ENCODE peak calls at places on chromosome 10, in seven cellular contexts. D, G, Q, U, J, N and X are unnamed samples. For H3K9me3, the result is how much of the 10 kb centered on the place peaks cover.

GRCh38 chr10:71132321-71132810 is 80.0 kb upstream of the UNC5B start:
- DNase-seq in D (no peak), G (no peak), U (no peak), Q (no peak), N (no peak), J (no peak), X (no peak)

GRCh38 chr10:61939575-61940301 is 38.2 kb downstream of the ARID5B start:
- DNase-seq in D (no peak), N (no peak), Q (no peak), G (peak), U (no peak), J (peak), X (no peak)

GRCh38 chr10:42645103-42645502 is 6.7 kb upstream of the ZNF33B start:
- DNase-seq in G (no peak), N (no peak), Q (no peak), D (no peak), J (no peak), U (no peak), X (no peak)

GRCh38 chr10:20598590-20598989 is 298.5 kb downstream of the NEBL start:
- DNase-seq in D (peak), U (peak), G (peak), N (no peak), Q (no peak), J (peak), X (no peak)

GRCh38 chr10:86282664-86283465 is 83.7 kb downstream of the GRID1 start:
- DNase-seq in Q (no peak), N (no peak), G (no peak), D (no peak), U (peak), J (no peak), X (no peak)

GRCh38 chr10:121041906-121042305 is 190.7 kb downstream of the WDR11 start:
- DNase-seq in G (peak), N (no peak), D (no peak), Q (no peak), U (no peak), J (no peak), X (no peak)

GRCh38 chr10:122230222-122230621 is 40.9 kb upstream of the BTBD16 start:
- DNase-seq in U (no peak), J (no peak), N (no peak), G (no peak), Q (no peak), D (no peak), X (no peak)

GRCh38 chr10:50552771-50553535 is 70.8 kb downstream of the SGMS1 start:
- DNase-seq in G (no peak), U (no peak), D (no peak), N (no peak), Q (no peak), J (peak), X (no peak)

GRCh38 chr10:132095403-132096113 is 29.8 kb downstream of the JAKMIP3 start:
- DNase-seq in D (no peak), J (no peak), U (no peak), G (no peak), Q (no peak), N (no peak), X (no peak)

GRCh38 chr10:23525406-23525805 is 86.5 kb downstream of the OTUD1 start:
- DNase-seq in J (peak), Q (peak), D (no peak), N (no peak), G (peak), U (no peak), X (no peak)

GRCh38 chr10:119253433-119254174 is 46.2 kb downstream of the GRK5 start:
- DNase-seq in U (peak), J (peak), Q (peak), D (peak), G (peak), N (no peak), X (no peak)

GRCh38 chr10:35359056-35359455 is 22.7 kb downstream of the CCNY start:
- DNase-seq in Q (no peak), J (no peak), U (no peak), N (no peak), G (no peak), D (no peak), X (no peak)

GRCh38 chr10:102113956-102114857 is 6.0 kb downstream of the LDB1 start:
- DNase-seq in D (no peak), J (no peak), N (peak), U (peak), Q (no peak), G (peak), X (no peak)

GRCh38 chr10:74947781-74948401 is 121.5 kb downstream of the KAT6B start:
- DNase-seq in D (no peak), Q (no peak), U (no peak), N (no peak), G (no peak), J (no peak), X (no peak)

GRCh38 chr10:125151824-125152634 is 8.3 kb downstream of the CTBP2 start:
- DNase-seq in G (no peak), D (no peak), N (no peak), U (no peak), J (no peak), Q (no peak), X (no peak)

GRCh38 chr10:117365612-117366011 is 9.6 kb downstream of the PDZD8 start:
- DNase-seq in J (no peak), D (no peak), N (no peak), G (peak), U (no peak), Q (no peak), X (no peak)

GRCh38 chr10:62735464-62736188 is 68.9 kb upstream of the ADO start:
- DNase-seq in D (no peak), J (peak), U (no peak), Q (no peak), G (peak), N (no peak), X (no peak)

GRCh38 chr10:133532871-133533270 is 5.7 kb downstream of the CYP2E1 start:
- DNase-seq in D (no peak), J (no peak), U (no peak), Q (no peak), G (no peak), N (no peak), X (no peak)

GRCh38 chr10:133536198-133536597 is 9.0 kb downstream of the CYP2E1 start:
- DNase-seq in N (no peak), J (no peak), Q (no peak), G (no peak), D (no peak), U (no peak), X (no peak)

GRCh38 chr10:133534417-133534816 is 7.3 kb downstream of the CYP2E1 start:
- DNase-seq in N (no peak), Q (no peak), G (no peak), J (no peak), U (no peak), D (no peak), X (no peak)

DNA sequence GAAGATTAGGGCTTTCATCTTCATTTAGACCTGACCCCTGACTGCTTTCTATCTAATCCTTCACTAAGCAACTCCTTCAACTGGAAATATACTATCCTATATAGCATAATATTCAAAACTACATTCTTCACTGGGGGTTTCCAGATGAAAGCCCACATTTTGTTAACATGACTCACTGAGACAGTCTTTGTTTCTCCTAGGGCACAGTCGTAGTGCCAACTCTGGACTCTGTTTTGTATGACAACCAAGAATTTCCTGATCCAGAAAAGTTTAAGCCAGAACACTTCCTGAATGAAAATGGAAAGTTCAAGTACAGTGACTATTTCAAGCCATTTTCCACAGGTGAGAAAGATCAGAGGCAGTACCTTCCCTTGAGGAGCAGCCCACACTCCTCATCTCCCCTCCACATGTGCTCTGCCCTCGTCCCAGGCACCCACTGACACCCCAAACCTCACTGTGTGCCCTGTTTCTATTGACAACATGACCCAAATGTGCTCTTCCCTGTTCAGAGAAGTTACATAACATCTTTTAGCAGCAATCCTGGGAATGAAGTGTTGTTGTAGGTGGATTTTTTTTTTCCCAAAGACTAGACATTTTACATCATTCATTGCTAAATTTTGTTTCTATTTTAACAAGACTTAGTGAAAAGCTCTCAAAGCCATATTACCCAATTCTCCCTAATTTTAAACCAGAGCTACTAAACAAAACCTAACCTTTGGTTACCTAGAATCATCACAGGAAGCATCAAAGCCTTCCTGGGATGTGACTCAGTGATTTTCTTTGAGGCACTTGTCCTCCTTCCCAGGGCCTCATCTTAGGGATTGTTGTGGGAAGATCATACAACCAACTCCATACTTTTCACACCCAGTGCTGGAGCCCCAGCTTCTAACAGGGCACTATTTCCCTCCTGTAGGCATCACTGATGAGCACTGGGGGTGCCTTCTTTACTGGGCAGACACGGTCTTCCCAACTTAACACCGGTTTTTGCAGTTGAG is 10.7 kb downstream of the CYP2E1 start:
- DNase-seq in Q (no peak), G (peak), U (no peak), D (no peak), N (no peak), J (no peak), X (no peak)
- H3K9me3 ChIP-seq in Q (under half), G (under half), U (under half), D (under half), N (under half), J (under half), X (under half)

GRCh38 chr10:11595395-11595692 is 16.1 kb downstream of the USP6NL start:
- DNase-seq in U (no peak), J (peak), N (no peak), D (peak), Q (no peak), G (peak), X (no peak)
- H3K9me3 ChIP-seq in U (under half), J (under half), N (under half), D (under half), Q (under half), G (under half), X (under half)

DNA sequence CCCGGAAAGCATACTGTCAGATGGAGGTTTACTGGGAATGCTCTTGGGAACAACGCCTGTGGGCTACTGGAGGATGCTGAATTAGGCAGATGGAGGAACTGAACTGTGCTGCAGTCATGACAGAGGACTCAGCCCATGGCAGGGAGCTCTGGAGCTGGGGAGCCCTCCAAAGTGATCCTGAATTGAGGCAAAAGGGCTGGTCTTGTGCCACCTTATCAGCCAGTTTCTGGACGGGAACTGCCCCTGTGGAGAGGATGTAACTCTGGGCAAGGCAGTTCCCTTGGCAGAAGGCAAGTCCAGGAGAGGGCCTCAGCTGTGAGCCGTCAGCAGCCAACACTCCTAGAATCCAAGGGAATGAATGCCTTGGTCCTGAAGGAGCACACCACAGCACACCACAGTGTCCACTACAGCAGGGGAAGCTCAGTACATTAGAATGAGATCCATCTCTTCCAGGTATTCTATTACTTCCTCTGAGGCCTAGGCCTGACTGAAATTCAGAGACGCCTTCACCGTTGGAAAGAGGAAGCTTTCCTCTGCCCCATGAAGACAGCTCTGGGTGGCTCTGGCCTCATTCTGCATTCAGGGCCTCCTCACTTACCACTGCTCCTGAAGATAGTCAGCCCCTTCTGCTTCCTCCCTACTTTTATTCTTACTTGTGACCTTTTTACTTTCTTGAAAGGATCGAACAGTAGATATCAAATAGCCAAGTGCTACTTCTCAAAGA is 139.6 kb upstream of the GPR26 start:
- DNase-seq in N (no peak), U (no peak), D (no peak), G (no peak), Q (no peak), J (no peak), X (no peak)
- H3K9me3 ChIP-seq in N (under half), U (under half), D (under half), G (under half), Q (under half), J (under half), X (under half)

DNA sequence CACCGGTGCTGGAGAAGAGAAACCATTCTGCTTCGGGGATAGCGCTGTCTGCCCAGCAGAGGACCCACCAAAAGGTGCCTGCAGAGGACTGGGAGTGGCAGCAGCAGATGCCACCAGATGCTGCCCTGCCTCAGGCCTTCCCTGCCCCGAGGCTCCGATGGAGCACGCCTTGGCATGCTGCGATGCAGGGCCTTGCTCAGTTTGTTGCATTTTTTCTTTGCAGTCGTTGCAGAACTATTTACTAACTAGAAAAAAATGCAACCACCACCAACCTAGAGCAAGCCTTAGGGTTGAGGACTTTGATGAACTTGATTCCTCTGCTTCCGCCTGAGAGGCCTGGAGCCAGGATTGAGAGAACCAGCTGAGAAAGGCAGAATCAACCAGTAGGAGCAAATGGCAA is 585.6 kb upstream of the MKI67 start:
- DNase-seq in Q (no peak), J (no peak), U (no peak), N (no peak), G (no peak), D (no peak), X (no peak)
- H3K9me3 ChIP-seq in Q (under half), J (under half), U (under half), N (under half), G (under half), D (under half), X (under half)